ENCODE peak calls at places on chromosomes 16 and 17, in six cellular contexts. B is upper lobe of left lung, R is SJSA1, D is A549, U is ascending aorta, V is psoas muscle. P is an unnamed sample.

GRCh38 chr17:80320496-80320895 is 59.8 kb downstream of the RNF213 start:
- DNase-seq in D (no peak), U (no peak), V (no peak), B (no peak), R (no peak), P (no peak)

GRCh38 chr16:2163211-2163881 is 7.8 kb downstream of the TRAF7 start:
- DNase-seq in D (no peak), R (no peak), V (no peak), B (peak), U (no peak), P (no peak)

GRCh38 chr16:8763899-8764298 is 33.5 kb downstream of the TMEM186 start:
- DNase-seq in R (no peak), B (no peak), U (no peak), D (no peak), V (no peak), P (no peak)

GRCh38 chr17:5396612-5397011 is 22.9 kb downstream of the NUP88 start:
- DNase-seq in R (no peak), V (no peak), D (no peak), B (no peak), U (no peak), P (no peak)

GRCh38 chr17:40032322-40033320 is 17.4 kb downstream of the CSF3 start:
- DNase-seq in U (no peak), R (no peak), V (peak), B (no peak), D (no peak), P (no peak)

GRCh38 chr16:51523400-51523799 is 372.3 kb upstream of the SALL1 start:
- DNase-seq in U (no peak), D (no peak), V (no peak), R (peak), B (no peak), P (no peak)

GRCh38 chr17:45906927-45907622 is 12.7 kb downstream of the MAPT start:
- DNase-seq in R (no peak), D (no peak), V (no peak), B (no peak), U (no peak), P (no peak)

GRCh38 chr17:12667299-12667958 is 1.7 kb downstream of the MYOCD start:
- DNase-seq in R (peak), U (peak), B (no peak), V (no peak), D (peak), P (no peak)

GRCh38 chr16:4487955-4488481 is 11.8 kb downstream of the HMOX2 start:
- DNase-seq in U (no peak), V (no peak), D (no peak), R (peak), B (no peak), P (no peak)

GRCh38 chr17:71709974-71710373 is 410.8 kb upstream of the SOX9 start:
- DNase-seq in U (no peak), B (no peak), D (no peak), V (no peak), R (peak), P (no peak)

GRCh38 chr16:85753559-85753958 is 2.7 kb upstream of the C16orf74 start:
- DNase-seq in U (no peak), R (no peak), V (no peak), D (no peak), B (no peak), P (no peak)

GRCh38 chr16:78551487-78552085 is 452.1 kb downstream of the WWOX start:
- DNase-seq in R (no peak), B (peak), D (no peak), U (no peak), V (no peak), P (no peak)